ENCODE peak calls at places on chromosome 1, in ten cellular contexts. One of them, this sample, is unnamed.

GRCh38 chr1:3168678-3169077 is 99.7 kb downstream of the PRDM16 start:
- DNase-seq in mucosa of gallbladder: no peak
- DNase-seq in T follicular helper cell: no peak
- DNase-seq in fibroblast of the aortic adventitia: no peak
- DNase-seq in iPS DF 6.9: no peak
- DNase-seq in NCI-H1417: no peak
- DNase-seq in neural crest cell: no peak
- DNase-seq in CD8-positive, alpha-beta memory T cell: no peak
- DNase-seq in HFF-Myc: no peak
- DNase-seq in sigmoid colon: no peak
- DNase-seq in this sample: no peak

GRCh38 chr1:28815533-28815932 is 3.6 kb downstream of the OPRD1 start:
- DNase-seq in mucosa of gallbladder: no peak
- DNase-seq in T follicular helper cell: no peak
- DNase-seq in fibroblast of the aortic adventitia: no peak
- DNase-seq in iPS DF 6.9: no peak
- DNase-seq in NCI-H1417: no peak
- DNase-seq in neural crest cell: no peak
- DNase-seq in CD8-positive, alpha-beta memory T cell: no peak
- DNase-seq in HFF-Myc: no peak
- DNase-seq in sigmoid colon: no peak
- DNase-seq in this sample: no peak

GRCh38 chr1:83583351-83584014 is 415.4 kb downstream of the TTLL7 start:
- DNase-seq in mucosa of gallbladder: peak
- DNase-seq in T follicular helper cell: peak
- DNase-seq in fibroblast of the aortic adventitia: peak
- DNase-seq in iPS DF 6.9: no peak
- DNase-seq in NCI-H1417: peak
- DNase-seq in neural crest cell: no peak
- DNase-seq in CD8-positive, alpha-beta memory T cell: no peak
- DNase-seq in HFF-Myc: peak
- DNase-seq in sigmoid colon: no peak
- DNase-seq in this sample: no peak

GRCh38 chr1:225224287-225224686 is 203.6 kb downstream of the LBR start:
- DNase-seq in mucosa of gallbladder: no peak
- DNase-seq in T follicular helper cell: no peak
- DNase-seq in fibroblast of the aortic adventitia: no peak
- DNase-seq in iPS DF 6.9: no peak
- DNase-seq in NCI-H1417: no peak
- DNase-seq in neural crest cell: no peak
- DNase-seq in CD8-positive, alpha-beta memory T cell: no peak
- DNase-seq in HFF-Myc: no peak
- DNase-seq in sigmoid colon: no peak
- DNase-seq in this sample: no peak

GRCh38 chr1:94296018-94296417 is 58.6 kb upstream of the ARHGAP29 start:
- DNase-seq in mucosa of gallbladder: no peak
- DNase-seq in T follicular helper cell: no peak
- DNase-seq in fibroblast of the aortic adventitia: peak
- DNase-seq in iPS DF 6.9: no peak
- DNase-seq in NCI-H1417: no peak
- DNase-seq in neural crest cell: no peak
- DNase-seq in CD8-positive, alpha-beta memory T cell: no peak
- DNase-seq in HFF-Myc: no peak
- DNase-seq in sigmoid colon: peak
- DNase-seq in this sample: no peak

GRCh38 chr1:245858683-245859509 is 648.2 kb downstream of the SMYD3 start:
- DNase-seq in mucosa of gallbladder: no peak
- DNase-seq in T follicular helper cell: no peak
- DNase-seq in fibroblast of the aortic adventitia: peak
- DNase-seq in iPS DF 6.9: no peak
- DNase-seq in NCI-H1417: peak
- DNase-seq in neural crest cell: no peak
- DNase-seq in CD8-positive, alpha-beta memory T cell: no peak
- DNase-seq in HFF-Myc: no peak
- DNase-seq in sigmoid colon: no peak
- DNase-seq in this sample: no peak

GRCh38 chr1:226308166-226308722 is 720 bp downstream of the LIN9 start:
- DNase-seq in mucosa of gallbladder: no peak
- DNase-seq in T follicular helper cell: no peak
- DNase-seq in fibroblast of the aortic adventitia: no peak
- DNase-seq in iPS DF 6.9: no peak
- DNase-seq in NCI-H1417: peak
- DNase-seq in neural crest cell: peak
- DNase-seq in CD8-positive, alpha-beta memory T cell: no peak
- DNase-seq in HFF-Myc: no peak
- DNase-seq in sigmoid colon: no peak
- DNase-seq in this sample: no peak

GRCh38 chr1:154221815-154222081 is 993 bp downstream of the UBAP2L start:
- DNase-seq in mucosa of gallbladder: no peak
- DNase-seq in T follicular helper cell: no peak
- DNase-seq in fibroblast of the aortic adventitia: peak
- DNase-seq in iPS DF 6.9: no peak
- DNase-seq in NCI-H1417: no peak
- DNase-seq in neural crest cell: no peak
- DNase-seq in CD8-positive, alpha-beta memory T cell: no peak
- DNase-seq in HFF-Myc: no peak
- DNase-seq in sigmoid colon: no peak
- DNase-seq in this sample: no peak

GRCh38 chr1:119779869-119780356 is 11.2 kb upstream of the HMGCS2 start:
- DNase-seq in mucosa of gallbladder: peak
- DNase-seq in T follicular helper cell: no peak
- DNase-seq in fibroblast of the aortic adventitia: peak
- DNase-seq in iPS DF 6.9: no peak
- DNase-seq in NCI-H1417: peak
- DNase-seq in neural crest cell: no peak
- DNase-seq in CD8-positive, alpha-beta memory T cell: no peak
- DNase-seq in HFF-Myc: no peak
- DNase-seq in sigmoid colon: peak
- DNase-seq in this sample: no peak

GRCh38 chr1:165717918-165718515 is 19.7 kb upstream of the ALDH9A1 start:
- DNase-seq in mucosa of gallbladder: peak
- DNase-seq in T follicular helper cell: no peak
- DNase-seq in fibroblast of the aortic adventitia: peak
- DNase-seq in iPS DF 6.9: peak
- DNase-seq in NCI-H1417: peak
- DNase-seq in neural crest cell: peak
- DNase-seq in CD8-positive, alpha-beta memory T cell: peak
- DNase-seq in HFF-Myc: peak
- DNase-seq in sigmoid colon: no peak
- DNase-seq in this sample: peak

This sample was measured in NT2/D1.